ENCODE peak calls at places on chromosome 6, in nine cellular contexts. T, V, O, P, M, G, H, Q and R are unnamed samples.

GRCh38 chr6:55182016-55182650 is 7.8 kb downstream of the HCRTR2 start:
- DNase-seq in V (no peak), P (no peak), T (no peak), M (no peak), O (no peak), G (no peak), Q (no peak), H (no peak), R (no peak)

GRCh38 chr6:22906091-22906549 is 336.8 kb downstream of the HDGFL1 start:
- DNase-seq in V (no peak), T (peak), G (peak), H (no peak), Q (no peak), P (peak), M (peak), O (no peak), R (no peak)

GRCh38 chr6:17086469-17086868 is 15.4 kb upstream of the STMND1 start:
- DNase-seq in T (peak), H (peak), G (peak), O (no peak), P (peak), Q (peak), V (peak), M (peak), R (no peak)

GRCh38 chr6:158629376-158630221 is 14.9 kb downstream of the DYNLT1 start:
- DNase-seq in M (no peak), H (no peak), V (peak), O (peak), T (no peak), G (no peak), Q (no peak), P (peak), R (no peak)

GRCh38 chr6:154683756-154684523 is 49.3 kb upstream of the SCAF8 start:
- DNase-seq in V (no peak), T (peak), G (no peak), H (no peak), P (no peak), M (no peak), Q (no peak), O (no peak), R (no peak)

GRCh38 chr6:11459002-11459658 is 78.4 kb upstream of the TMEM170B start:
- DNase-seq in Q (no peak), G (no peak), H (no peak), O (no peak), M (no peak), P (no peak), T (no peak), V (no peak), R (no peak)

GRCh38 chr6:137297887-137298286 is 78.7 kb upstream of the IFNGR1 start:
- DNase-seq in G (no peak), Q (no peak), P (no peak), O (no peak), H (no peak), M (no peak), V (peak), T (no peak), R (no peak)

GRCh38 chr6:16684896-16685554 is 76.2 kb downstream of the ATXN1 start:
- DNase-seq in H (no peak), O (no peak), G (peak), M (no peak), V (no peak), Q (no peak), T (peak), P (no peak), R (peak)

GRCh38 chr6:26195924-26196845 is 109.0 kb downstream of the HFE start:
- DNase-seq in V (no peak), Q (no peak), M (peak), T (peak), P (peak), G (no peak), O (no peak), H (peak), R (no peak)

GRCh38 chr6:50116390-50116789 is 66.7 kb upstream of the DEFB112 start:
- DNase-seq in M (no peak), V (no peak), H (no peak), G (no peak), P (peak), T (no peak), O (no peak), Q (no peak), R (no peak)

GRCh38 chr6:2765896-2766766 is 938 bp downstream of the WRNIP1 start:
- DNase-seq in Q (peak), P (peak), M (peak), H (no peak), G (peak), O (peak), T (peak), V (peak), R (peak)

GRCh38 chr6:63640062-63640461 is 4.5 kb downstream of the PHF3 start:
- DNase-seq in G (peak), P (no peak), H (no peak), O (no peak), V (no peak), T (peak), Q (no peak), M (no peak), R (no peak)

GRCh38 chr6:167530960-167531359 is 206.1 kb downstream of the TTLL2 start:
- DNase-seq in G (no peak), V (no peak), Q (no peak), P (peak), H (no peak), M (no peak), O (no peak), T (no peak), R (no peak)

GRCh38 chr6:170098428-170099170 is 192.3 kb downstream of the DLL1 start:
- DNase-seq in T (no peak), H (no peak), M (no peak), G (no peak), Q (no peak), V (no peak), P (no peak), O (no peak), R (peak)

GRCh38 chr6:7042056-7042653 is 65.6 kb upstream of the RREB1 start:
- DNase-seq in G (no peak), H (no peak), O (peak), P (no peak), Q (no peak), V (no peak), M (no peak), T (no peak), R (no peak)

GRCh38 chr6:150241751-150242150 is 98.9 kb downstream of the PPP1R14C start:
- DNase-seq in H (no peak), M (no peak), O (no peak), T (no peak), Q (no peak), P (no peak), V (no peak), G (no peak), R (no peak)

GRCh38 chr6:146785001-146785585 is 186.3 kb downstream of the ADGB start:
- DNase-seq in P (peak), T (peak), Q (no peak), O (no peak), V (no peak), M (peak), H (peak), G (peak), R (no peak)